ENCODE peak calls at places on chromosomes 12 and 14, in four cellular contexts. One of them, this sample, is unnamed.
A peak's percentile ranks its signal among the peaks of the same experiment; 100 is the strongest.

GRCh38 chr12:3480744-3481143 is 10.3 kb upstream of the PRMT8 start:
- DNase-seq in mesothelial cell of epicardium: no peak
- DNase-seq in T-helper 2 cell: no peak
- DNase-seq in frontal cortex: no peak
- DNase-seq in this sample: no peak

GRCh38 chr12:19507823-19508222 is 68.5 kb downstream of the AEBP2 start:
- DNase-seq in frontal cortex: peak; percentile 30
- DNase-seq in mesothelial cell of epicardium: no peak
- DNase-seq in T-helper 2 cell: no peak
- DNase-seq in this sample: no peak

GRCh38 chr12:54596526-54596946 is 8.1 kb upstream of the PPP1R1A start:
- DNase-seq in T-helper 2 cell: peak; percentile 37
- DNase-seq in mesothelial cell of epicardium: no peak
- DNase-seq in frontal cortex: peak; percentile 55
- DNase-seq in this sample: peak; percentile 84

GRCh38 chr12:130026608-130027176 is 122.9 kb upstream of the TMEM132D start:
- DNase-seq in frontal cortex: no peak
- DNase-seq in mesothelial cell of epicardium: no peak
- DNase-seq in T-helper 2 cell: no peak
- DNase-seq in this sample: no peak

GRCh38 chr14:100665518-100666032 is 61.1 kb upstream of the DLK1 start:
- DNase-seq in mesothelial cell of epicardium: no peak
- DNase-seq in frontal cortex: no peak
- DNase-seq in T-helper 2 cell: no peak
- DNase-seq in this sample: peak; percentile 83

GRCh38 chr14:92841930-92842329 is 47.8 kb downstream of the GOLGA5 start:
- DNase-seq in T-helper 2 cell: no peak
- DNase-seq in mesothelial cell of epicardium: no peak
- DNase-seq in frontal cortex: no peak
- DNase-seq in this sample: no peak

GRCh38 chr12:130334937-130335336 is 2.8 kb upstream of the PIWIL1 start:
- DNase-seq in mesothelial cell of epicardium: no peak
- DNase-seq in frontal cortex: peak; percentile 36
- DNase-seq in T-helper 2 cell: no peak
- DNase-seq in this sample: no peak

GRCh38 chr12:6435941-6436715 is 8.6 kb upstream of the CD27 start:
- DNase-seq in frontal cortex: no peak
- DNase-seq in T-helper 2 cell: no peak
- DNase-seq in mesothelial cell of epicardium: no peak
- DNase-seq in this sample: peak; percentile 13

GRCh38 chr14:99397698-99398097 is 83.0 kb downstream of the SETD3 start:
- DNase-seq in frontal cortex: no peak
- DNase-seq in mesothelial cell of epicardium: no peak
- DNase-seq in T-helper 2 cell: no peak
- DNase-seq in this sample: no peak

GRCh38 chr14:57485635-57486034 is 8.0 kb downstream of the CCDC198 start:
- DNase-seq in frontal cortex: no peak
- DNase-seq in mesothelial cell of epicardium: no peak
- DNase-seq in T-helper 2 cell: no peak
- DNase-seq in this sample: no peak

GRCh38 chr12:67621112-67621511 is 27.4 kb upstream of the DYRK2 start:
- DNase-seq in frontal cortex: no peak
- DNase-seq in T-helper 2 cell: no peak
- DNase-seq in mesothelial cell of epicardium: no peak
- DNase-seq in this sample: no peak

GRCh38 chr12:37547611-37548010 is 769.0 kb upstream of the ALG10B start:
- DNase-seq in frontal cortex: no peak
- DNase-seq in mesothelial cell of epicardium: no peak
- DNase-seq in T-helper 2 cell: no peak
- DNase-seq in this sample: no peak

GRCh38 chr14:102998393-102998792 is 59.0 kb downstream of the CDC42BPB start:
- DNase-seq in T-helper 2 cell: no peak
- DNase-seq in mesothelial cell of epicardium: no peak
- DNase-seq in frontal cortex: no peak
- DNase-seq in this sample: no peak

GRCh38 chr12:122067966-122068365 is 10.6 kb upstream of the MLXIP start:
- DNase-seq in frontal cortex: no peak
- DNase-seq in mesothelial cell of epicardium: no peak
- DNase-seq in T-helper 2 cell: no peak
- DNase-seq in this sample: peak; percentile 89

GRCh38 chr12:48795550-48796455 is 6.9 kb upstream of the ADCY6 start:
- DNase-seq in mesothelial cell of epicardium: no peak
- DNase-seq in frontal cortex: peak; percentile 85
- DNase-seq in T-helper 2 cell: peak; percentile 45
- DNase-seq in this sample: peak; percentile 61

GRCh38 chr12:114311966-114312365 is 94.0 kb downstream of the TBX5 start:
- DNase-seq in T-helper 2 cell: no peak
- DNase-seq in mesothelial cell of epicardium: no peak
- DNase-seq in frontal cortex: no peak
- DNase-seq in this sample: no peak

GRCh38 chr12:78898416-78898815 is 33.8 kb downstream of the SYT1 start:
- DNase-seq in T-helper 2 cell: no peak
- DNase-seq in mesothelial cell of epicardium: no peak
- DNase-seq in frontal cortex: no peak
- DNase-seq in this sample: no peak

GRCh38 chr14:24513009-24513408 is 4.9 kb upstream of the CMA1 start:
- DNase-seq in T-helper 2 cell: no peak
- DNase-seq in frontal cortex: no peak
- DNase-seq in mesothelial cell of epicardium: no peak
- DNase-seq in this sample: no peak

GRCh38 chr12:88141425-88141773 is 489 bp downstream of the CEP290 start:
- DNase-seq in mesothelial cell of epicardium: no peak
- DNase-seq in frontal cortex: no peak
- DNase-seq in T-helper 2 cell: no peak
- DNase-seq in this sample: no peak

GRCh38 chr14:39168591-39168990 is 1.5 kb downstream of the TRAPPC6B start:
- DNase-seq in T-helper 2 cell: no peak
- DNase-seq in mesothelial cell of epicardium: no peak
- DNase-seq in frontal cortex: no peak
- DNase-seq in this sample: no peak

GRCh38 chr14:44444454-44444853 is 62.6 kb downstream of the FSCB start:
- DNase-seq in frontal cortex: no peak
- DNase-seq in mesothelial cell of epicardium: no peak
- DNase-seq in T-helper 2 cell: no peak
- DNase-seq in this sample: no peak

GRCh38 chr12:6766651-6767300 is 613 bp downstream of the PTMS start:
- DNase-seq in T-helper 2 cell: no peak
- DNase-seq in mesothelial cell of epicardium: peak; percentile 61
- DNase-seq in frontal cortex: peak; percentile 82
- DNase-seq in this sample: peak; percentile 90

GRCh38 chr12:113413488-113413939 is 8.7 kb upstream of the SDSL start:
- DNase-seq in mesothelial cell of epicardium: no peak
- DNase-seq in frontal cortex: no peak
- DNase-seq in T-helper 2 cell: no peak
- DNase-seq in this sample: no peak

GRCh38 chr14:31770271-31770670 is 209.1 kb downstream of the NUBPL start:
- DNase-seq in mesothelial cell of epicardium: no peak
- DNase-seq in T-helper 2 cell: no peak
- DNase-seq in frontal cortex: no peak
- DNase-seq in this sample: no peak

GRCh38 chr12:2225736-2226135 is 172.9 kb downstream of the CACNA1C start:
- DNase-seq in frontal cortex: no peak
- DNase-seq in mesothelial cell of epicardium: no peak
- DNase-seq in T-helper 2 cell: no peak
- DNase-seq in this sample: no peak

GRCh38 chr14:54653764-54654469 is 87.0 kb downstream of the SAMD4A start:
- DNase-seq in frontal cortex: no peak
- DNase-seq in mesothelial cell of epicardium: no peak
- DNase-seq in T-helper 2 cell: no peak
- DNase-seq in this sample: no peak

This sample was measured in Peyer's patch.